ENCODE peak calls at places on chromosomes 6 and 20, in four cellular contexts. B is esophagus muscularis mucosa, M is SK-N-SH, E is ovary. Q is an unnamed sample.

GRCh38 chr6:166025149-166025898 is 142.3 kb downstream of the TBXT start:
- DNase-seq in B (no peak), M (no peak), E (no peak), Q (no peak)

GRCh38 chr6:121274896-121275295 is 59.4 kb downstream of the TBC1D32 start:
- DNase-seq in B (no peak), M (no peak), E (no peak), Q (no peak)

GRCh38 chr6:124466949-124467348 is 495.3 kb upstream of the RNF217 start:
- DNase-seq in B (no peak), M (no peak), E (no peak), Q (no peak)

GRCh38 chr6:113120214-113120576 is 737.0 kb upstream of the MARCKS start:
- DNase-seq in B (no peak), M (no peak), E (no peak), Q (no peak)

GRCh38 chr6:43402819-43403218 is 24.5 kb upstream of the ABCC10 start:
- DNase-seq in B (no peak), M (no peak), E (no peak), Q (no peak)

GRCh38 chr6:125906158-125906998 is 50.2 kb upstream of the HINT3 start:
- DNase-seq in B (no peak), M (peak; percentile 29), E (peak; percentile 24), Q (no peak)

GRCh38 chr6:47772359-47772758 is 9.5 kb upstream of the OPN5 start:
- DNase-seq in B (no peak), M (no peak), E (no peak), Q (no peak)

GRCh38 chr6:85062884-85063283 is 298.5 kb upstream of the TBX18 start:
- DNase-seq in B (no peak), M (no peak), E (no peak), Q (no peak)

GRCh38 chr6:125714431-125715090 is 34.9 kb upstream of the HEY2 start:
- DNase-seq in B (no peak), M (no peak), E (no peak), Q (no peak)

GRCh38 chr6:157558487-157559200 is 177.7 kb downstream of the ZDHHC14 start:
- DNase-seq in B (peak; percentile 21), M (no peak), E (no peak), Q (no peak)

GRCh38 chr20:5509803-5510202 is 193.0 kb upstream of the PROKR2 start:
- DNase-seq in B (no peak), M (no peak), E (no peak), Q (no peak)

GRCh38 chr6:51028271-51028670 is 209.6 kb downstream of the TFAP2B start:
- DNase-seq in B (no peak), M (no peak), E (no peak), Q (no peak)

GRCh38 chr20:33842346-33842745 is 31.2 kb downstream of the CHMP4B start:
- DNase-seq in B (no peak), M (no peak), E (no peak), Q (no peak)

GRCh38 chr6:150028799-150029198 is 3.5 kb upstream of the RAET1L start:
- DNase-seq in B (no peak), M (no peak), E (no peak), Q (no peak)

GRCh38 chr6:83062225-83062624 is 3.4 kb downstream of the UBE3D start:
- DNase-seq in B (no peak), M (no peak), E (no peak), Q (no peak)

GRCh38 chr20:18165553-18165952 is 27.9 kb downstream of the KAT14 start:
- DNase-seq in B (no peak), M (no peak), E (no peak), Q (no peak)

GRCh38 chr6:144151010-144151727 is 852 bp downstream of the STX11 start:
- DNase-seq in B (peak; percentile 88), M (no peak), E (no peak), Q (no peak)

GRCh38 chr20:57199656-57200405 is 66.6 kb downstream of the BMP7 start:
- DNase-seq in B (no peak), M (no peak), E (no peak), Q (no peak)

GRCh38 chr6:136550045-136550329 is 235 bp downstream of the MAP7 start:
- DNase-seq in B (no peak), M (peak; percentile 89), E (peak; percentile 45), Q (no peak)

GRCh38 chr6:113630738-113631535 is 226.2 kb upstream of the MARCKS start:
- DNase-seq in B (no peak), M (no peak), E (no peak), Q (no peak)

GRCh38 chr6:50007821-50008220 is 14.0 kb downstream of the DEFB110 start:
- DNase-seq in B (no peak), M (no peak), E (no peak), Q (no peak)

GRCh38 chr6:166167801-166168615 is at the start of gene TBXT:
- DNase-seq in B (no peak), M (no peak), E (no peak), Q (no peak)

GRCh38 chr6:31889331-31889972 is 8.0 kb downstream of the EHMT2 start:
- DNase-seq in B (no peak), M (peak; percentile 6), E (no peak), Q (no peak)

GRCh38 chr6:117232191-117232590 is 33.2 kb upstream of the VGLL2 start:
- DNase-seq in B (no peak), M (no peak), E (no peak), Q (no peak)

GRCh38 chr6:84657025-84657424 is 107.4 kb downstream of the TBX18 start:
- DNase-seq in B (no peak), M (no peak), E (no peak), Q (no peak)

GRCh38 chr6:168184701-168185100 is 105.7 kb upstream of the FRMD1 start:
- DNase-seq in B (no peak), M (no peak), E (no peak), Q (no peak)

GRCh38 chr20:7859371-7859802 is 80.9 kb downstream of the HAO1 start:
- DNase-seq in B (no peak), M (peak; percentile 30), E (no peak), Q (no peak)

GRCh38 chr6:166179704-166180103 is 12.1 kb upstream of the TBXT start:
- DNase-seq in B (no peak), M (no peak), E (no peak), Q (no peak)

GRCh38 chr6:25749837-25750236 is 4.7 kb upstream of the SLC17A4 start:
- DNase-seq in B (no peak), M (no peak), E (no peak), Q (no peak)

GRCh38 chr20:63178889-63179751 is 36.8 kb downstream of the YTHDF1 start:
- DNase-seq in B (no peak), M (peak; percentile 82), E (no peak), Q (no peak)

GRCh38 chr6:93580441-93580840 is 161.1 kb upstream of the EPHA7 start:
- DNase-seq in B (no peak), M (no peak), E (no peak), Q (no peak)

GRCh38 chr20:32474009-32474716 is 111.0 kb downstream of the NOL4L start:
- DNase-seq in B (no peak), M (peak; percentile 22), E (peak; percentile 69), Q (no peak)

GRCh38 chr20:38514185-38514584 is 41.5 kb downstream of the RALGAPB start:
- DNase-seq in B (no peak), M (peak; percentile 8), E (no peak), Q (no peak)

GRCh38 chr6:50902260-50902659 is 83.6 kb downstream of the TFAP2B start:
- DNase-seq in B (no peak), M (no peak), E (no peak), Q (no peak)

GRCh38 chr20:10786678-10787077 is 112.9 kb upstream of the JAG1 start:
- DNase-seq in B (peak; percentile 26), M (no peak), E (no peak), Q (no peak)
- TF ChIP-seq EP300 in B (no peak), M (no peak), E (no peak), Q (no peak)

GRCh38 chr6:3210024-3210610 is 17.3 kb downstream of the TUBB2B start:
- DNase-seq in B (no peak), M (no peak), E (no peak), Q (no peak)

GRCh38 chr6:3208096-3208774 is 19.2 kb downstream of the TUBB2B start:
- DNase-seq in B (no peak), M (peak; percentile 42), E (no peak), Q (peak; percentile 90)

GRCh38 chr6:3211681-3212080 is 15.8 kb downstream of the TUBB2B start:
- DNase-seq in B (no peak), M (no peak), E (no peak), Q (no peak)

GRCh38 chr6:3208775-3209113 is 18.7 kb downstream of the TUBB2B start:
- DNase-seq in B (no peak), M (no peak), E (no peak), Q (no peak)

DNA sequence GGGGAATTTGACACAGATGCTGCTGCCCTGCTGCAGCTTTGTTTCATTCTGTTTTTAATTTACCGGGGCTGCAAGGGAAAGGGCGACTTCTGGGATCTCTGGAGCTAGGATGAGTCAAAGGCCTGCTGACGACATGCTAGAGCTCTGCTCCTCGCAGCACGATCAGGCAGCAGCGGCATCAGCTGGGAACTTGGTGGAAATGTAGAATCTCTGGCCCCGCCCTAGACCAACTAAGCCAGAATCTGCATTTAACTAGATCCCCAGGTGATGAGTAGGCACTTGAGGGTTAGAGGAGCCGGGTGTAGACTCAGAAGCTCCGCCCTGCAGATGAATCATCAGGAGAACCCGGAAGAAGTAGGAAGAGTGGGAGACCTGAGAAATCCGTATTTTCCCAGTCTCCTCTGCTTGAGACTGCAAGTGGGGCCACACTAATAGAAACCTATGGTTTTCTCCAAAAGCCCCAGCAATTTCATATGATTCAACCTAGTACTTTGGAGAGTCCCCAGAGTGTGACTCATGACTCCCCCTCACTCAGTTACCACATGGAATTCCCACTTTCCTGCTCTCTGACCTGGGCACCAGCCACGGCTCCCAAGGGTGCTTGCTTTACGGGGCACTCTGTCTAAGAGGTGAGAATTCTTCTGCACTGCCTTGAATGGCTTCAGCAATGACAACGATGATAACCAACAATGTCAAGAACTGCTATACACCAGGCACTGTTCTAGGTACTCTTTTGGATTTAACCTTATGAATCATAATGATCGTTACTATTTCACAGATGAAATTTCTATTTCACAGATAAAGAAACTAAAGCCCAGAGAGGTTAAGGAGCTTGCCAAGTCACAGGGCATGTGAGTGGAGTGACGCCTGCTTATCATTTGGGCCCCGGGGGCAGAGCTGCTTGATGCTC is 18.1 kb downstream of the TUBB2B start:
- DNase-seq in B (no peak), M (peak; percentile 76), E (no peak), Q (no peak)
- TF ChIP-seq CTCF in B (peak; percentile 4), M (peak; percentile 55), E (no peak), Q (no peak)

GRCh38 chr6:152984387-152984872 is 1.6 kb upstream of the FBXO5 start:
- DNase-seq in B (no peak), M (no peak), E (no peak), Q (no peak)
- TF ChIP-seq EP300 in B (no peak), M (no peak), E (no peak), Q (no peak)

DNA sequence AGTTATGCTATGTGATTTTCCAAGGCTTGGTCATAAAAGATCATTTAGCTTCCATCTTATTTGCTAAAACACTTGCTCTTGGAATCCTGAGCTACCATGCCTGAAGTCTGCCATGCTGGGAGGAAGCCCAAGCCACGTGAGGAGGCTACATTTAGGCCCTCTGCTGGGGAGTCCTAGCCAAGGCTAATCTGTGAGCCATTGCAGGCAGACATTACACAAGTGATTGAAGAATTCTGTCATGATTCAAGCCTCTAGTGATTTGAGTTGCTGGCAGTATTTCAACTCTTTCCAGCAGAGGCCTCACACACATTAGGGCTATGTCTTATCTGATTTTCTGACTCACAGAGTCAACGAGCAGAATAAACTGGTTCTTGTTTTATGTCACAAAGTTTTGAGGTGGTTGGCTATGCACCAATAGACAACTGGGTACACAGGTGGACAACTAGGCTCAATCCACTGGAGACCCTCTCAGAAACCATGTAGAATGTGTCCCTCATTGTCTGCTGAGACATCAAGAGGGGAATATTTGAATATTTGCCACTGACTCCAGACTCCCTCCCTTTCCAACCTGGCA is 227.2 kb upstream of the SULF2 start:
- DNase-seq in B (no peak), M (peak; percentile 27), E (no peak), Q (no peak)
- TF ChIP-seq CTCF in B (no peak), M (peak; percentile 33), E (no peak), Q (no peak)

Q was measured in suprapubic skin.